ENCODE peak calls at places on chromosomes 13 and 19, in ten cellular contexts. G is aorta; S is IMR-90; E is ovary; J is esophagus muscularis mucosa; N is left ventricle myocardium inferior; F is Peyer's patch; X is neural progenitor cell; O is CD4-positive, alpha-beta memory T cell; R is neuronal stem cell. W is an unnamed sample. For H3K4me1, the result is how much of the 10 kb centered on the place peaks cover.

GRCh38 chr13:92221916-92222315 is 823.5 kb downstream of the GPC5 start:
- DNase-seq in S (no peak), E (no peak), N (no peak), R (no peak), F (no peak), O (no peak), G (no peak), X (peak), J (no peak), W (no peak)

GRCh38 chr13:48574036-48574796 is 41.3 kb upstream of the RCBTB2 start:
- DNase-seq in R (no peak), N (no peak), J (peak), G (no peak), X (no peak), S (no peak), O (no peak), F (no peak), E (no peak), W (no peak)

GRCh38 chr19:36140289-36141038 is 598 bp downstream of the CAPNS1 start:
- DNase-seq in R (peak), E (peak), O (no peak), F (no peak), S (peak), X (peak), N (peak), J (no peak), G (peak), W (peak)

GRCh38 chr13:51233117-51233826 is 11.1 kb downstream of the FAM124A start:
- DNase-seq in S (no peak), X (no peak), F (no peak), E (no peak), N (no peak), O (no peak), G (no peak), J (no peak), R (no peak), W (no peak)

GRCh38 chr13:94390881-94391280 is 88.6 kb downstream of the DCT start:
- DNase-seq in G (no peak), E (no peak), N (no peak), S (peak), J (no peak), R (no peak), O (no peak), F (no peak), X (no peak), W (no peak)

GRCh38 chr19:28466107-28467045 is 746.6 kb downstream of the UQCRFS1 start:
- DNase-seq in S (peak), R (peak), E (peak), O (peak), G (no peak), X (peak), N (peak), F (no peak), J (no peak), W (peak)

GRCh38 chr13:83327091-83327490 is 555.2 kb downstream of the SLITRK1 start:
- DNase-seq in E (no peak), G (no peak), O (no peak), J (no peak), N (no peak), X (no peak), F (no peak), R (no peak), S (no peak), W (no peak)

GRCh38 chr19:51338563-51339312 is 3.2 kb downstream of the VSIG10L start:
- DNase-seq in E (peak), J (peak), G (peak), R (peak), S (peak), F (peak), X (peak), O (peak), N (peak), W (peak)

GRCh38 chr13:29292045-29292444 is 303.4 kb downstream of the SLC7A1 start:
- DNase-seq in E (no peak), J (no peak), R (no peak), S (no peak), N (no peak), G (no peak), F (no peak), O (no peak), X (peak), W (no peak)

GRCh38 chr13:26168835-26169234 is 53.3 kb downstream of the RNF6 start:
- DNase-seq in X (no peak), O (no peak), S (no peak), J (no peak), N (no peak), F (no peak), E (no peak), R (no peak), G (no peak), W (no peak)

DNA sequence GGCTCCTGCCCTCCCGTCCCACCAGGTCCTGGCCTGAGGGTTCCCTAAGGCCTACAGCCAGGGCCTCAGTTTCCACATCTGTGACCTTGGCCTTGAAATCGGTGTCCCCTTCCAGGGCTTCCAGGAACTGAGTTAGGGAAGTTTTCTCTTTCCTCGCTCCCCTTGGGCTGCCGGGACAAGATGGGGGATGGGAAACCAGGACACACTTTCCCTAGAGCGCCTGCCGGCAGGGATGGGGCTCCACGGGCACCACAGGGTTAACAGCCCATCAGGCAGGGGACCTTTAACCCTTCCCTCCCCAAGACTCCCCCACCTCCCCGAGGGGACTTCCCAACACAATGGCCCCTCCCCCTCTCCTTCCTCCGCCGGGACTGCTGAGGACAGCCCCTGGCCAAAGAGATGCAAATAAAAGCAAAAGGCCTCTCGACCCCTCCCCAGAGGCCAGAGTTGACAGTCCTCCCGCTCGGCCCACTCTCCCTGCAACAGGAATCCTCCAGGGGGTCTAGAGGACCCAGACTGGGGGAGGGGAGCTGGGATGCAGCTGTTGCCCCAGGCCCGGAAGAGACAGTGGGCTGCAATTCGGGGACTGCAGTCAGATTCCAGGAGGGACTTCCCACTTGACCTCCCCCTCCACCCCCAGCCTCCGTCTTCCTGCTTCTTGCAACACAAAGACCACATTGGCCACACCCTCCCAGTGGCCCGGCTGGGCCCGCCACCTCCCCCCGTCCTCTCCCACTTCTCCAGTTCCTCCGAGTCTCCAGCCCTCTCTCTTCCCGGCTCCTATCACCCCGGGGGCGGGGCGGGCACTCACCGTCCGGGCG is 3.4 kb downstream of the BBC3 start:
- DNase-seq in O (no peak), N (peak), R (peak), F (peak), G (peak), E (peak), X (peak), J (peak), S (peak), W (peak)
- H3K4me1 ChIP-seq in O (half or more), N (half or more), R (under half), F (half or more), G (under half), E (under half), X (under half), J (half or more), S (under half), W (under half)

DNA sequence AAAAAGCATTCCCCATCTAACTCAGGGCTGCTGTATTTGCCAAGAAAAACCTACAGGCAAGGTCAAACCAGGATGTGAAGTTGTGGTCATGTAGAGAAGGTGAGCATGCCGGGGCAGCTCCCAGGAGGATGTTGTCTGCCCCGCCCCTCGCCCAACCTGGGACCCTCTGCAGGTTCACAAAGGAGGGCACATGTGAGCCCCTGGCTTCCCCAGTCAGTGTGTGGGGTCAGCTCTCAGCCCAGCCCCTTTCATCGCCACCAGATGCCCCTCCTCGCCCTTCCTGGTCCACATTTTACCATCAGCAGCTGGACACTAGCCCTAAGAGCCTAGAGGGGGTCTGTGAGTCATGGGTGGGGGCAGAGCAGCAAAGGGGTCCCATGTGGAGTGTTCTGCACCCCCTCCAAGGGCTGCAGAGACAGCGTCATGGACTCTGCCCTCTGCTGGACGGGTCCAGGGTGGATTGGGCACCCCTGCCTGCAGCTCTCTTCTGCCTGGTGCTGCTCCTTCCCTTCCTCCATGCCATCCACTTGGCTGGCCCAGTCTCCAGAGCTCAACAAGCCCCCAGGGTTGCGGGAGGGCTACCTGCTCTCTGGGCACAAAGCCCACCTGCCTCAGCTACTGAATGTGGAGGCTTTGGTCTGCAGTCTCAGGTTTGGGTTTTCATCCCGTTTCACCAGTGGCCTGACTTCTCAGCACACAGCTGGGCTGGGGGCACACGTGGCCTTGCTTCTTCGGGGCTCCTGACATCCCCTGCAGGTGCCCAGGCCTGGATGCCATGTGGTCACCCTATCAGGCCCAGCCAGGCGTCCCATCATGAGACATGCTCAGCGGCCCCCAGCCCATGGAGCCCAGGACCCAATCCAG is 3.7 kb downstream of the PLEKHF1 start:
- DNase-seq in X (no peak), J (no peak), R (no peak), G (no peak), S (no peak), O (no peak), E (no peak), F (no peak), N (no peak), W (no peak)
- H3K4me1 ChIP-seq in X (under half), J (half or more), R (under half), G (under half), S (under half), O (half or more), E (under half), F (half or more), N (half or more), W (under half)

GRCh38 chr19:54208784-54209057 is 8.1 kb downstream of the RPS9 start:
- DNase-seq in S (no peak), X (no peak), G (peak), J (no peak), F (no peak), E (no peak), O (no peak), R (no peak), N (no peak), W (peak)
- H3K4me1 ChIP-seq in S (under half), X (under half), G (under half), J (half or more), F (under half), E (under half), O (half or more), R (under half), N (half or more), W (under half)

GRCh38 chr19:29680937-29681336 is 15.7 kb downstream of the PLEKHF1 start:
- DNase-seq in F (no peak), J (no peak), N (no peak), O (no peak), X (no peak), E (no peak), S (no peak), G (no peak), R (no peak), W (no peak)
- H3K4me1 ChIP-seq in F (under half), J (half or more), N (half or more), O (half or more), X (under half), E (under half), S (under half), G (under half), R (under half), W (under half)

DNA sequence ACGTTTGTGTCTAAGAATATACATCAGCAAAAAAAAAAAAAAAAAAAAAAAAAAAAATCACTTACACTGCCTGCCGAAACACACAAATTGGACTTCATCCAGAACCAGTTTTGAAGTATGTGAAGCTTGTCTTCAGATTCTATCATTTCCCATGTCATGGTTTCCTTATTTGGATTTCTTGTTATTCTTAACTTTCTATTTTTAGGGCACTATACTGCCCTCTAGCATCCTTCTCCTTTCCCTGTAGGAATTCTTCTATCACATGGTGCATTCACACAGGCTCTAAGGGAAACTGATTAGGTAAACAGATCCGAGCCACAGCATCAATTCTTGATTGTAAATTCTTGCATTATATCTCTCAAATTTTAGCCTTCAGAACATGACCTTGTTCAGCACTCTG is 1507.5 kb downstream of the OLFM4 start:
- DNase-seq in G (no peak), N (no peak), S (no peak), O (no peak), X (peak), J (no peak), E (no peak), F (no peak), R (no peak), W (no peak)
- H3K4me1 ChIP-seq in G (under half), N (under half), S (under half), O (under half), X (under half), J (under half), E (under half), F (under half), R (under half), W (under half)

DNA sequence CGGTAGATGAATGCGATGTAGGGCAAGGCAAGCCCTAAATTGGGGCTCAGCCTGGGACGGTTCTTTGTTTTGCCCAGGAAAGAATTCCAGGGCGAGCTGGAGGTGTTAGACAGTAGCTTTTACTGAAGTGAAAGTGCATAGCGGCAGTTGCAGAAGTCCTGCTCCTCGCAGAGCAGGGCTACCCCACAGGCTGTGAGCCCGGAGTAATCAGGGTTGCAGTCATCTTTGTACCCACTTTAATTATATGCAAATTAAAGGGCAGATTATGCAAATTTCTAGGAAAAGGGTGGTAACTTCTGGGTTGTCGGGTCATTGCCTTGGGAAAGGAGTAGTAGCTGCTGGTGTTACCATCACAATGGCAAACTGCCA is 30.5 kb downstream of the VAV1 start:
- DNase-seq in E (no peak), J (no peak), G (no peak), F (no peak), O (no peak), X (no peak), R (no peak), S (no peak), N (no peak), W (no peak)
- H3K4me1 ChIP-seq in E (under half), J (under half), G (under half), F (under half), O (half or more), X (under half), R (under half), S (under half), N (under half), W (under half)

GRCh38 chr19:34188388-34188787 is 16.1 kb downstream of the LSM14A start:
- DNase-seq in S (no peak), E (no peak), J (no peak), N (no peak), F (no peak), X (no peak), O (no peak), R (no peak), G (no peak), W (no peak)
- H3K4me1 ChIP-seq in S (under half), E (under half), J (half or more), N (half or more), F (under half), X (under half), O (half or more), R (under half), G (under half), W (under half)

W was measured in fibroblast of lung.